ENCODE peak calls at places on chromosomes 11 and 22, in nine cellular contexts. A is LNCaP clone FGC, X is pancreas, W is lower lobe of right lung, U is bronchial epithelial cell, D is lung, R is cardiac fibroblast, V is fibroblast of lung, Q is transverse colon. O is an unnamed sample.

GRCh38 chr22:19177164-19178064 is 1.1 kb downstream of the SLC25A1 start:
- DNase-seq in W (no peak), V (no peak), X (peak), U (no peak), R (no peak), A (no peak), D (no peak), Q (no peak), O (no peak)

GRCh38 chr11:89463381-89463780 is 27.8 kb downstream of the NOX4 start:
- DNase-seq in Q (no peak), A (peak), R (no peak), D (no peak), V (no peak), X (no peak), W (no peak), U (no peak), O (no peak)

GRCh38 chr22:45014658-45015057 is 4.9 kb upstream of the PHF21B start:
- DNase-seq in X (no peak), V (no peak), W (no peak), A (no peak), Q (no peak), U (no peak), R (no peak), D (no peak), O (no peak)

GRCh38 chr11:125941606-125942275 is 4.1 kb upstream of the VSIG10L2 start:
- DNase-seq in Q (peak), R (peak), V (peak), U (peak), A (no peak), D (peak), W (peak), X (peak), O (no peak)

GRCh38 chr11:104443387-104443786 is 279.4 kb upstream of the PDGFD start:
- DNase-seq in X (no peak), W (no peak), V (peak), D (no peak), A (peak), R (no peak), U (peak), Q (no peak), O (no peak)

GRCh38 chr22:46829140-46829891 is 66.9 kb downstream of the TBC1D22A start:
- DNase-seq in A (no peak), D (no peak), R (peak), W (no peak), X (no peak), U (peak), V (peak), Q (no peak), O (no peak)

GRCh38 chr22:17119481-17120202 is 1.5 kb downstream of the TMEM121B start:
- DNase-seq in Q (peak), X (peak), A (no peak), R (peak), W (no peak), V (no peak), D (no peak), U (no peak), O (no peak)

GRCh38 chr11:106197438-106197837 is 120.0 kb downstream of the AASDHPPT start:
- DNase-seq in W (no peak), X (no peak), R (no peak), D (no peak), U (no peak), V (no peak), A (no peak), Q (no peak), O (no peak)

GRCh38 chr11:72618801-72619200 is 55.4 kb downstream of the PDE2A start:
- DNase-seq in A (no peak), V (no peak), X (no peak), D (no peak), U (no peak), Q (no peak), W (no peak), R (no peak), O (no peak)

GRCh38 chr11:106156290-106156937 is 79.0 kb downstream of the AASDHPPT start:
- DNase-seq in A (peak), X (no peak), Q (no peak), R (peak), D (no peak), W (no peak), U (peak), V (peak), O (no peak)

GRCh38 chr11:77602385-77603105 is 12.8 kb downstream of the AQP11 start:
- DNase-seq in V (peak), W (no peak), A (no peak), X (no peak), D (no peak), U (peak), R (peak), Q (no peak), O (peak)

GRCh38 chr11:61726775-61727174 is 25.7 kb upstream of the MYRF start:
- DNase-seq in U (no peak), V (no peak), X (no peak), D (no peak), A (no peak), Q (no peak), R (no peak), W (no peak), O (no peak)

GRCh38 chr11:83441171-83441570 is 155.0 kb upstream of the CCDC90B start:
- DNase-seq in X (no peak), D (no peak), A (no peak), U (no peak), W (no peak), Q (no peak), V (no peak), R (no peak), O (no peak)

GRCh38 chr22:35915477-35916013 is 113.1 kb downstream of the RBFOX2 start:
- DNase-seq in W (no peak), X (no peak), A (no peak), R (peak), V (peak), Q (no peak), D (no peak), U (peak), O (no peak)

GRCh38 chr11:1307998-1308744 is 1.3 kb downstream of the TOLLIP start:
- DNase-seq in D (no peak), W (no peak), A (no peak), U (peak), X (peak), R (peak), Q (no peak), V (peak), O (no peak)
- H3K4me3 ChIP-seq in D (peak), W (peak), A (peak), U (peak), X (peak), R (peak), Q (peak), V (peak), O (peak)

DNA sequence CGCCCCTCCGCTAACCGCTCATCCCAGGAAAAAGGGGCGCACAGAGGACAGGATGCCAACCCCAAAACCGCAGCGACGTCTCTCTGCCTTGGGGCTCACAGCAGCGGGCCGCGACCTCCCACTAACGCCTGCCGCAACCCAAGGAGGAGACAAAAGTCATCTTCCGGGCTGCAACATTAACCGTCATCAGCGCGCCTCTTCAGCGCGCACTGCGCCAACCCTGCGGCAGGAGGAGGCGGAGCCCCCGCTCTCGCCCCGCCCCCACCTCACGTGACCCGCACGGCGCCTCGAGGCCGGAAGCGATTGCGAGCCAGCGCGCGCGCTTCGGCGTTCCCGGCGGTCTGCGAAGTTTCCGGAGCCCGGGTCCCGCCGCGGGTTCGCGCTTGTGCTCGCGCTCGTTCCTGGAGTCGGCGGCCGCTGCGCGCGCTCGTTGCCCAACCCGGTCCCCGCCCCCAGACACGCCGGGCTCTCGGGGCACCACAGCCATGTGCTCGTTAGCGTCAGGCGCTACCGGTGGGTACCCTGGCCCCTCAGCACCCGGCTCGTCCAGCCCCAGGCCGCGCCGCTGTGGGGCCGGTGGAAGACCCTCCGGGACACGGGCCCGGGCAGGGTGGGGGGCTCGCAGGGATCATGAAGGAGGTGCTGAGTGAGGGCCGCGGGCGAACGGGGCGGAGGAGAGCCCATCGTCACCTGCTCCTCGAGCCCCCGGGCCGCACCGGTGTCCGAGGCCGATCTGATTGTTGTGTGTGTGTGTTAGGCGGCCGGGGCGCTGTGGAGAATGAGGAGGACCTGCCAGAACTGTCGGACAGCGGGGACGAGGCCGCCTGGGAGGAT is at the start of gene PRMT3:
- DNase-seq in U (peak), Q (peak), D (peak), R (peak), V (peak), X (peak), W (peak), A (peak), O (peak)
- TF ChIP-seq CTCF in U (no peak), Q (peak), D (no peak), R (no peak), V (no peak), X (peak), W (peak), A (peak), O (peak)

GRCh38 chr11:47409440-47410403 is 1.3 kb downstream of the SLC39A13 start:
- DNase-seq in V (no peak), D (no peak), R (no peak), U (peak), X (peak), W (no peak), A (no peak), Q (no peak), O (no peak)

GRCh38 chr11:47412152-47412746 is 3.9 kb downstream of the SLC39A13 start:
- DNase-seq in X (peak), W (peak), R (peak), U (no peak), V (no peak), D (peak), Q (peak), A (no peak), O (no peak)

GRCh38 chr11:47408598-47409439 is 429 bp downstream of the SLC39A13 start:
- DNase-seq in X (peak), W (no peak), A (no peak), V (peak), Q (peak), D (no peak), R (peak), U (peak), O (peak)

GRCh38 chr11:47407746-47408590 is at the start of gene SLC39A13:
- DNase-seq in R (peak), Q (peak), D (peak), X (peak), W (peak), U (peak), A (peak), V (peak), O (peak)

GRCh38 chr11:47410404-47411264 is 2.2 kb downstream of the SLC39A13 start:
- DNase-seq in D (no peak), W (no peak), U (no peak), A (no peak), V (no peak), R (no peak), Q (no peak), X (peak), O (no peak)
- H3K4me3 ChIP-seq in D (no peak), W (no peak), U (no peak), A (no peak), V (peak), R (peak), Q (no peak), X (no peak), O (peak)

GRCh38 chr22:31085928-31086327 is 4.8 kb downstream of the SMTN start:
- DNase-seq in W (no peak), V (no peak), Q (no peak), U (no peak), A (no peak), D (no peak), R (no peak), X (no peak), O (no peak)
- TF ChIP-seq CTCF in W (no peak), V (no peak), Q (no peak), U (no peak), A (no peak), D (no peak), R (no peak), X (no peak), O (no peak)

GRCh38 chr22:37485006-37485713 is 1.0 kb downstream of the MFNG start:
- DNase-seq in X (no peak), Q (no peak), V (no peak), D (no peak), W (peak), U (no peak), R (no peak), A (no peak), O (no peak)
- H3K4me3 ChIP-seq in X (no peak), Q (peak), V (no peak), D (peak), W (peak), U (no peak), R (no peak), A (no peak), O (no peak)

GRCh38 chr11:121152764-121153163 is 51.7 kb downstream of the TECTA start:
- DNase-seq in A (no peak), U (no peak), X (no peak), V (no peak), D (no peak), Q (no peak), W (no peak), R (no peak), O (no peak)

GRCh38 chr11:121157756-121158155 is 56.7 kb downstream of the TECTA start:
- DNase-seq in D (no peak), R (no peak), W (no peak), A (no peak), U (no peak), X (no peak), V (no peak), Q (no peak), O (no peak)

GRCh38 chr11:121154473-121154872 is 53.4 kb downstream of the TECTA start:
- DNase-seq in Q (no peak), V (no peak), D (no peak), A (no peak), W (no peak), U (no peak), X (no peak), R (no peak), O (no peak)

DNA sequence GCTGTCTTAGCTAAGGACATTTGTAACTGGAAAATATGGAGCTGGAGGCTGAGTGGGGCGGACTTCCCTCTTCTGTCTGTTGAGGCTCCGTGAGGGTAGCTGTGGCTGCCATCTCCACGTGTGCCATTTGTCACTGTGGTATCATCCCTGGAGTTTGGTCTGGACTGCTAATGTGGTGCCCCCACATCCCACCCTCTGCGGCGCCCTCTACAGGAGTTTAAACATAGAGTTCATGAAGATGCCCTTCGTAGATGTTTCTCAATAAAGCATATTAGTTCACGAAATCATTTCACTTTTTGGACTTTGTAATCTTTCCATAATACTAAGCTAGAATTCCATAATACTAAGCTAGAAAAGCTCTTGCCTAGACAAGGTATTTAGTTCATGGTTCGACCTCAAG is 52.4 kb downstream of the TECTA start:
- DNase-seq in V (no peak), X (no peak), A (no peak), R (no peak), D (no peak), Q (no peak), U (no peak), W (no peak), O (no peak)
- TF ChIP-seq CTCF in V (no peak), X (no peak), A (no peak), R (no peak), D (no peak), Q (no peak), U (no peak), W (no peak), O (no peak)

DNA sequence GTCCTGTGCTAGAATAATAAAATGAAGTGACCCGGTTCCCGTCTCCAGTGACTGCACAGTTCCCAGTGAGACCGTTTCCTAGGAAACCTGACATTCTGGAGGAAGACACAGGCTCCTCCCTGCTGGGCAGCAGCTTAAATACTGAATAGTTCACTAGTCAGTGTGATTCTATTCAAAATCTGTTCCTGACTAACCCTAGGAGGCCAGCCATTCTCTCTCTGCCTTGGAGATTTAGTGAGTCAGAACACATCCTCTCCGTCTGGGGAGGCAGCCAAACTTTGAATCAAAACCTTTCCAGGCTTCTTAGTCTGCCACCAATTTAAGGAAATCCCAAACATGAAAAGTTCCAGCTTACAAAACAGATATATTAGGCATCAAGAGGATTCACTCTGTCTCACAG is 11.2 kb downstream of the TRIM66 start:
- DNase-seq in X (no peak), Q (peak), V (peak), U (peak), R (peak), W (no peak), D (no peak), A (no peak), O (peak)
- H3K4me3 ChIP-seq in X (no peak), Q (no peak), V (no peak), U (no peak), R (peak), W (no peak), D (no peak), A (no peak), O (no peak)

GRCh38 chr22:37117092-37117491 is 7.6 kb upstream of the TMPRSS6 start:
- DNase-seq in W (no peak), Q (no peak), R (no peak), D (no peak), X (no peak), V (no peak), U (no peak), A (no peak), O (no peak)
- TF ChIP-seq CTCF in W (no peak), Q (no peak), R (no peak), D (no peak), X (no peak), V (no peak), U (no peak), A (no peak), O (no peak)